ENCODE peak calls at places on chromosomes 2 and 18, in four cellular contexts. A, X, V and W are unnamed samples.

GRCh38 chr18:9535430-9535972 is 60.2 kb downstream of the RALBP1 start:
- DNase-seq in A (peak), V (peak), X (no peak), W (peak)

GRCh38 chr18:62281684-62282083 is 43.4 kb upstream of the TNFRSF11A start:
- DNase-seq in X (no peak), A (no peak), V (peak), W (peak)

GRCh38 chr2:216810399-216811160 is 49.3 kb downstream of the TNP1 start:
- DNase-seq in X (no peak), V (no peak), A (no peak), W (no peak)

GRCh38 chr18:63025251-63025710 is 294.3 kb downstream of the BCL2 start:
- DNase-seq in X (no peak), V (no peak), A (peak), W (no peak)

GRCh38 chr2:120763931-120764330 is 28.3 kb downstream of the GLI2 start:
- DNase-seq in X (no peak), A (no peak), V (no peak), W (no peak)

GRCh38 chr2:172995323-172996244 is 80.1 kb upstream of the MAP3K20 start:
- DNase-seq in X (no peak), A (peak), V (peak), W (peak)

GRCh38 chr2:24164416-24164973 is 10.4 kb upstream of the FAM228A start:
- DNase-seq in A (peak), X (no peak), V (peak), W (no peak)

GRCh38 chr2:175872716-175873115 is 129.4 kb downstream of the LNPK start:
- DNase-seq in V (no peak), A (no peak), X (no peak), W (no peak)

GRCh38 chr2:166057363-166058169 is 70.3 kb downstream of the SCN1A start:
- DNase-seq in X (no peak), A (peak), V (peak), W (no peak)

GRCh38 chr2:96685592-96686459 is 43.3 kb downstream of the FER1L5 start:
- DNase-seq in X (no peak), V (no peak), A (no peak), W (no peak)

GRCh38 chr2:44682459-44682858 is 259.0 kb upstream of the SIX3 start:
- DNase-seq in V (no peak), X (no peak), A (no peak), W (no peak)

GRCh38 chr2:19796036-19796703 is 105.6 kb downstream of the TTC32 start:
- DNase-seq in A (no peak), V (no peak), X (no peak), W (peak)

GRCh38 chr2:85579266-85579935 is 2.0 kb downstream of the VAMP8 start:
- DNase-seq in A (no peak), V (peak), X (no peak), W (no peak)

GRCh38 chr2:96156011-96156820 is 11.0 kb upstream of the DUSP2 start:
- DNase-seq in X (no peak), V (no peak), A (no peak), W (no peak)

GRCh38 chr2:162294949-162295348 is 23.5 kb downstream of the IFIH1 start:
- DNase-seq in A (no peak), X (no peak), V (no peak), W (no peak)

GRCh38 chr2:156901373-156902031 is 356.0 kb upstream of the GALNT5 start:
- DNase-seq in V (peak), X (no peak), A (no peak), W (no peak)

GRCh38 chr2:48016620-48017019 is 110.3 kb upstream of the FBXO11 start:
- DNase-seq in V (no peak), A (peak), X (no peak), W (no peak)

GRCh38 chr2:127047054-127047453 is 59.9 kb downstream of the BIN1 start:
- DNase-seq in A (no peak), V (no peak), X (no peak), W (no peak)

GRCh38 chr2:162261032-162261945 is 18.0 kb upstream of the FAP start:
- DNase-seq in V (peak), A (no peak), X (no peak), W (peak)